ENCODE peak calls at places on chromosomes 5 and 9, in nine cellular contexts. I is naive thymus-derived CD4-positive, alpha-beta T cell; H is AG10803; C is mesenchymal stem cell; J is bronchial epithelial cell; U is astrocyte; W is BJ; D is A673; O is HCT116. B is an unnamed sample.

GRCh38 chr9:128421474-128422010 is 885 bp downstream of the CERCAM start:
- DNase-seq in I (peak; percentile 7), H (peak; percentile 69), U (no peak), O (no peak), J (no peak), W (no peak), D (no peak), C (no peak), B (no peak)

GRCh38 chr9:114155263-114155966 is at the start of gene COL27A1:
- DNase-seq in C (peak; percentile 81), J (peak; percentile 43), U (peak; percentile 35), D (peak; percentile 91), H (peak; percentile 76), W (no peak), I (peak; percentile 83), O (peak; percentile 19), B (no peak)

GRCh38 chr9:85202596-85202995 is 533.1 kb downstream of the NTRK2 start:
- DNase-seq in H (no peak), J (peak; percentile 73), O (no peak), I (no peak), D (no peak), W (no peak), C (no peak), U (peak; percentile 91), B (no peak)

GRCh38 chr9:36895744-36896260 is 138.3 kb downstream of the PAX5 start:
- DNase-seq in U (no peak), W (no peak), H (no peak), J (no peak), C (no peak), D (no peak), O (no peak), I (no peak), B (no peak)

GRCh38 chr5:143063175-143063970 is 293.2 kb downstream of the ARHGAP26 start:
- DNase-seq in C (no peak), U (no peak), O (no peak), D (peak; percentile 35), I (no peak), H (peak; percentile 57), W (no peak), J (no peak), B (no peak)

GRCh38 chr5:175790796-175791195 is 80.6 kb upstream of the CPLX2 start:
- DNase-seq in W (no peak), J (no peak), O (no peak), U (no peak), H (no peak), I (no peak), C (no peak), D (no peak), B (no peak)

GRCh38 chr5:67997892-67998457 is 217.6 kb upstream of the PIK3R1 start:
- DNase-seq in W (no peak), C (no peak), J (no peak), H (no peak), D (no peak), U (no peak), O (no peak), I (no peak), B (no peak)

GRCh38 chr5:45385321-45386058 is 310.7 kb downstream of the HCN1 start:
- DNase-seq in O (peak; percentile 90), U (peak; percentile 80), I (no peak), C (peak; percentile 92), D (peak; percentile 96), J (peak; percentile 0), W (peak; percentile 35), H (peak; percentile 77), B (peak; percentile 52)

GRCh38 chr9:21414220-21414940 is 5.5 kb downstream of the IFNA8 start:
- DNase-seq in I (no peak), W (no peak), U (no peak), J (no peak), H (no peak), O (no peak), C (no peak), D (no peak), B (no peak)

GRCh38 chr9:19998823-19999455 is 210.1 kb upstream of the SLC24A2 start:
- DNase-seq in U (peak; percentile 44), I (no peak), W (no peak), J (peak; percentile 46), O (no peak), D (no peak), H (peak; percentile 25), C (peak; percentile 33), B (no peak)

GRCh38 chr9:73073337-73074175 is 78.1 kb upstream of the ANXA1 start:
- DNase-seq in I (no peak), J (no peak), U (peak; percentile 45), W (peak; percentile 76), D (no peak), C (peak; percentile 41), O (no peak), H (peak; percentile 71), B (no peak)

GRCh38 chr9:96440671-96441199 is 9.2 kb upstream of the HABP4 start:
- DNase-seq in I (no peak), W (no peak), H (no peak), D (no peak), O (no peak), J (no peak), U (no peak), C (no peak), B (no peak)

GRCh38 chr9:33159760-33160127 is 7.4 kb downstream of the B4GALT1 start:
- DNase-seq in I (peak; percentile 62), C (peak; percentile 87), U (peak; percentile 92), H (peak; percentile 78), D (peak; percentile 50), W (peak; percentile 46), O (no peak), J (peak; percentile 82), B (peak; percentile 72)

GRCh38 chr9:33159058-33159759 is 7.9 kb downstream of the B4GALT1 start:
- DNase-seq in D (no peak), U (no peak), I (peak; percentile 57), C (peak; percentile 73), J (peak; percentile 60), W (no peak), H (no peak), O (no peak), B (no peak)

GRCh38 chr9:33158555-33159057 is 8.5 kb downstream of the B4GALT1 start:
- DNase-seq in W (no peak), U (no peak), D (no peak), O (no peak), J (no peak), H (no peak), I (no peak), C (no peak), B (no peak)

GRCh38 chr9:33155393-33155792 is 11.7 kb downstream of the B4GALT1 start:
- DNase-seq in I (no peak), U (peak; percentile 49), C (no peak), J (no peak), O (no peak), W (no peak), H (no peak), D (no peak), B (no peak)

GRCh38 chr9:33157960-33158359 is 9.2 kb downstream of the B4GALT1 start:
- DNase-seq in W (no peak), I (no peak), C (no peak), H (no peak), U (no peak), J (peak; percentile 73), O (no peak), D (no peak), B (no peak)
- H3K4me3 ChIP-seq in W (no peak overlapping the region), I (peak overlapping the region; percentile 8), C (no peak overlapping the region), H (no peak overlapping the region), U (no peak overlapping the region), J (no peak overlapping the region), O (no peak overlapping the region), D (no peak overlapping the region), B (no peak overlapping the region)

GRCh38 chr5:23530571-23530970 is 23.2 kb downstream of the PRDM9 start:
- DNase-seq in O (no peak), C (no peak), W (no peak), J (no peak), D (no peak), I (no peak), H (no peak), U (no peak), B (no peak)

GRCh38 chr5:23523998-23524397 is 16.6 kb downstream of the PRDM9 start:
- DNase-seq in H (no peak), C (no peak), J (no peak), W (no peak), D (no peak), I (no peak), U (no peak), O (no peak), B (no peak)

GRCh38 chr5:23525751-23526150 is 18.3 kb downstream of the PRDM9 start:
- DNase-seq in I (no peak), U (no peak), D (no peak), C (no peak), J (no peak), O (no peak), H (no peak), W (no peak), B (no peak)

GRCh38 chr5:23523031-23523430 is 15.6 kb downstream of the PRDM9 start:
- DNase-seq in U (no peak), D (no peak), J (no peak), O (no peak), H (no peak), C (no peak), W (no peak), I (no peak), B (no peak)

GRCh38 chr5:23528677-23529076 is 21.3 kb downstream of the PRDM9 start:
- DNase-seq in W (no peak), D (no peak), H (no peak), I (no peak), J (no peak), O (no peak), U (no peak), C (no peak), B (no peak)
- H3K4me3 ChIP-seq in W (no peak overlapping the region), D (no peak overlapping the region), H (no peak overlapping the region), I (no peak overlapping the region), J (no peak overlapping the region), O (no peak overlapping the region), U (no peak overlapping the region), C (no peak overlapping the region), B (no peak overlapping the region)

DNA sequence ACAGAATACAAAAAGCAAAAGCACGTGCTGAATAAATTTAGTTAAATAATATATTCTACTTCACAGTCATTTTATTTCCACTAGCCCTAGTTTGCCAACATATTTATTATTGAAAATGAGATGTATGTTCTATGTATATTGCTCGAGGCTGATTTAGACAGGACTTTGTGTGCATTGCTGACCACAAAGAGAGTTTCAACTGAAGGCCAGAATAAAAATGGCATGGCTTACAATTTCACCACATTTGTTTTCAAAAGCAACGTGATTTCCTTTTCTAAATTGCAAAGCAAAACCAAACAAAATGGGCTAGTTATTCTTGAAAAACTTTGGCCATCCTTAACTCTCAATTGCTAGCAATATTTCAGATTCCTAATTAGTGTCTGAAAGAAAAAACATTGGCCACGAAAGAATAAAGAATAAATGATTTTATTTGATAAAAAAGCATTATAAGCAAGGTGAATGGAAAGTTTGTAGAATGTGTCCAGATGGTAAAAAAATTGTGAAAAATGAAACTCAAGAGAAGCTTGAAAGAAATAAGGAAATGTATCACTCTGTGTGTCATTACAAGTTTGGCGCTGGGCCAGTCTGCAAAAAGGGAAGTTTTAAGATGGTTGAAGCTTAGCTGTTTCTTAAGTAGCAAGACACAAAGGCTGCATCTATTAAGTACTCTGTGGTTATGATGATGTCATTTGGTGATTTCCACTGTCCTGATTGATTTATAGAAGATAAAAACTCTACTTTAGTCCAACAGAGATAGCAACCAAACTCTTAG is 89.1 kb upstream of the PRLR start:
- DNase-seq in O (no peak), U (peak; percentile 71), H (peak; percentile 9), C (peak; percentile 62), J (peak; percentile 44), W (peak; percentile 23), I (no peak), D (peak; percentile 78), B (peak; percentile 65)
- H3K4me3 ChIP-seq in O (no peak overlapping the region), U (no peak overlapping the region), H (no peak overlapping the region), C (no peak overlapping the region), J (no peak overlapping the region), W (no peak overlapping the region), I (no peak overlapping the region), D (no peak overlapping the region), B (no peak overlapping the region)

GRCh38 chr9:137217276-137218211 is 4.5 kb downstream of the RNF208 start:
- DNase-seq in O (peak; percentile 53), I (no peak), C (peak; percentile 63), D (peak; percentile 88), W (no peak), H (peak; percentile 40), U (no peak), J (peak; percentile 59), B (no peak)
- H3K4me3 ChIP-seq in O (peak overlapping the region; percentile 45), I (no peak overlapping the region), C (no peak overlapping the region), D (peak overlapping the region; percentile 30), W (no peak overlapping the region), H (peak overlapping the region; percentile 44), U (no peak overlapping the region), J (peak overlapping the region; percentile 31), B (peak overlapping the region; percentile 22)

B was measured in RWPE2.